ENCODE peak calls at places on chromosomes 6 and 20, in seven cellular contexts. O, A, X, E, D, L and S are unnamed samples.
A peak's percentile ranks its signal among the peaks of the same experiment; 100 is the strongest.

GRCh38 chr6:11388983-11389944 is 148.3 kb upstream of the TMEM170B start:
- DNase-seq in O (no peak), A (no peak), X (no peak), E (no peak), D (no peak), L (no peak), S (no peak)

GRCh38 chr20:34618676-34619075 is 58.2 kb downstream of the PIGU start:
- DNase-seq in O (no peak), A (no peak), X (no peak), E (no peak), D (no peak), L (no peak), S (no peak)

GRCh38 chr6:4819706-4820283 is 43.6 kb downstream of the CDYL start:
- DNase-seq in O (no peak), A (no peak), X (no peak), E (no peak), D (no peak), L (no peak), S (no peak)

GRCh38 chr6:4256969-4257368 is 121.6 kb upstream of the ECI2 start:
- DNase-seq in O (no peak), A (no peak), X (no peak), E (no peak), D (no peak), L (no peak), S (no peak)

GRCh38 chr6:41901882-41902519 is 6.8 kb upstream of the USP49 start:
- DNase-seq in O (peak; percentile 49), A (peak; percentile 10), X (peak; percentile 71), E (no peak), D (no peak), L (no peak), S (peak; percentile 56)

GRCh38 chr6:165799736-165800135 is 136.7 kb upstream of the PDE10A start:
- DNase-seq in O (no peak), A (peak; percentile 67), X (no peak), E (no peak), D (no peak), L (no peak), S (no peak)

GRCh38 chr20:8073024-8073832 is 53.7 kb upstream of the TMX4 start:
- DNase-seq in O (peak; percentile 16), A (no peak), X (peak; percentile 31), E (no peak), D (no peak), L (no peak), S (no peak)

GRCh38 chr6:110527516-110527915 is 51.1 kb upstream of the SLC22A16 start:
- DNase-seq in O (no peak), A (no peak), X (no peak), E (no peak), D (no peak), L (no peak), S (no peak)

GRCh38 chr6:11373208-11373607 is 140.7 kb upstream of the NEDD9 start:
- DNase-seq in O (no peak), A (no peak), X (no peak), E (no peak), D (no peak), L (no peak), S (no peak)

GRCh38 chr6:33813246-33813904 is 9.6 kb upstream of the MLN start:
- DNase-seq in O (no peak), A (no peak), X (no peak), E (no peak), D (no peak), L (no peak), S (no peak)

GRCh38 chr20:34083137-34083536 is 28.9 kb downstream of the EIF2S2 start:
- DNase-seq in O (peak; percentile 76), A (peak; percentile 84), X (no peak), E (peak; percentile 90), D (peak; percentile 44), L (no peak), S (no peak)

GRCh38 chr6:54515013-54515412 is 206.8 kb downstream of the TINAG start:
- DNase-seq in O (peak; percentile 69), A (no peak), X (no peak), E (no peak), D (no peak), L (no peak), S (no peak)

GRCh38 chr20:32877507-32877906 is 18.8 kb downstream of the EFCAB8 start:
- DNase-seq in O (no peak), A (no peak), X (no peak), E (no peak), D (no peak), L (no peak), S (no peak)

GRCh38 chr6:128519132-128519930 is 1.1 kb downstream of the PTPRK start:
- DNase-seq in O (peak; percentile 57), A (peak; percentile 45), X (no peak), E (peak; percentile 78), D (peak; percentile 58), L (peak; percentile 74), S (peak; percentile 2)

GRCh38 chr6:166931426-166931970 is 24.9 kb downstream of the RNASET2 start:
- DNase-seq in O (no peak), A (no peak), X (no peak), E (no peak), D (no peak), L (no peak), S (no peak)

GRCh38 chr6:100913400-100914276 is 32.5 kb upstream of the ASCC3 start:
- DNase-seq in O (no peak), A (no peak), X (no peak), E (no peak), D (no peak), L (no peak), S (no peak)
- H3K4me3 ChIP-seq in O (no peak overlapping the region), A (no peak overlapping the region), X (no peak overlapping the region), E (no peak overlapping the region), D (no peak overlapping the region), L (no peak overlapping the region), S (no peak overlapping the region)

GRCh38 chr6:157814883-157815282 is 8.2 kb upstream of the SNX9 start:
- DNase-seq in O (no peak), A (no peak), X (peak; percentile 71), E (no peak), D (no peak), L (no peak), S (no peak)

GRCh38 chr6:157811476-157812173 is 11.4 kb upstream of the SNX9 start:
- DNase-seq in O (no peak), A (no peak), X (no peak), E (no peak), D (no peak), L (no peak), S (no peak)

GRCh38 chr6:157812425-157813171 is 10.4 kb upstream of the SNX9 start:
- DNase-seq in O (no peak), A (no peak), X (no peak), E (no peak), D (no peak), L (no peak), S (no peak)

GRCh38 chr6:157813191-157813590 is 9.9 kb upstream of the SNX9 start:
- DNase-seq in O (no peak), A (peak; percentile 61), X (no peak), E (no peak), D (peak; percentile 47), L (no peak), S (no peak)

DNA sequence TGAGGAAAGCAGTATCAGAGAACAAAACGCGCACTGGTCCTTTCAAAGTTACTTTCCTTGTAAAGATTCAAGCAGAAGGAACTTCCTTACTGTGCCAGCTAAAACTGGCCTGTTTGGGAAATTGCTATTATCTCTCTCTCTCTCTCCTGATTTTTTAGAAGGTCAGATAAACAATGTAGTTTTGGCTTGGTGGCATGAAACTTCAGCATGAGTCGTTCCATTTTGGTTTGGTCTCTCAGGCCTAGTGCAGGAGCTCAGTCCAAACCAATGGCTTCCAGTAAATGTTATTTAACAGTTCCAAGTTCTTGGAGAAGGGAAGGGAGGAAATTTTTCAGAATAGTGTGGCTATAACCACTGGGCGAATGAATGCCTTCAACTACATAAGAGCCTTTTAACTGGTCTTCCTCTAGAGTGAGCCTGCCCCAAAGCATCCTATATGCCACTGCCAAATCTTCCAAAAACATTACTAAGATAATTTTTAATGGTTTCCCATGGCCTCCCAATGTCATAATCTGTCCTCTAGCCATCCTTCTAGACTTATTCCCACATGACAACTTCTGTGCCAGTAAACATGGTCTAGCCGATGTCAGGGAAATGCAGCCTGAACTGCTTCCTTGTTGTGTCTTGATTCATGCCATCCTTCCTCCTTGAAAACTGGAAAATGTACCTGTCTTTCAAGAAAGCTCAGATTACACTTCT is 9.1 kb upstream of the SNX9 start:
- DNase-seq in O (peak; percentile 51), A (no peak), X (no peak), E (no peak), D (peak; percentile 42), L (no peak), S (no peak)
- H3K27ac ChIP-seq in O (peak overlapping the region; percentile 46), A (peak overlapping the region; percentile 57), X (no peak overlapping the region), E (peak overlapping the region; percentile 70), D (no peak overlapping the region), L (peak overlapping the region; percentile 21), S (no peak overlapping the region)

DNA sequence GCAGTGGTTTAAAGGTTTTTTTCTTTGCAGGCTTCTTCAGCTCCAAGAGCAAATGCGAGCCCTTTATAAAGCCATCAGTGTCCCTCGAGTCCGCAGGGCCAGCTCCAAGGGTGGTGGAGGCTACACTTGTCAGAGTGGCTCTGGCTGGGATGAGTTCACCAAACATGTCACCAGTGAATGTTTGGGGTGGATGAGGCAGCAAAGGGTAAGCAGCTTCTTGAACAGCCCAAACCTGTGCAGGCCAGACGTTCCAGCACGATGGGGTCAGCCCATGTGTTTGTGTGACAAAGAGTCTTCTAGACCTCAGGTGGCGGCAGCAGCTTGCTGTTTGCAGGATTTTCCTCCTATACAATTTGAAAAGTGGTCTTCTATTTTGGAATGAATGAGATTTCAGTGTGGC is 17.7 kb downstream of the DSP start:
- DNase-seq in O (no peak), A (no peak), X (no peak), E (no peak), D (no peak), L (no peak), S (no peak)
- H3K4me3 ChIP-seq in O (no peak overlapping the region), A (no peak overlapping the region), X (no peak overlapping the region), E (no peak overlapping the region), D (no peak overlapping the region), L (no peak overlapping the region), S (no peak overlapping the region)

DNA sequence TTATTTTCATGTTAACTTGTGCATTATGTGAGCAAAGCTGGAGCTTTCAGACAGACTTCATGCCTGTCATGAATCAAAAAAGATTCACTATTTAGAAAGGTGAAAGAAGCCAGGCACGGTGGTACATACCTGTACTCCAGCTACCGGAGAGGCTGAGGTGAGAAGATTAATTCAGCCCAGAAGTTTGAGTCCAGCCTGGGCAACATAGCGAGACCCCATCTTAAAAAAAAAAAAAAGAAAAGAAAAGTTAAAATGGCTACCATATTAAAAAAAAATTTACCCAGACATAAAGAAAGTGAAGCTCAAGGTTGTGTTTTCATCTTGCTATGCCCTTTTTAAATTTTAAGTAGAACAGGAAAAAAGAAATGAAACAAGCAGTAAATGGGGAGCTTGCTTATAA is 889 bp downstream of the CASS4 start:
- DNase-seq in O (no peak), A (no peak), X (no peak), E (no peak), D (no peak), L (no peak), S (no peak)
- H3K27ac ChIP-seq in O (no peak overlapping the region), A (peak overlapping the region; percentile 54), X (no peak overlapping the region), E (peak overlapping the region; percentile 87), D (no peak overlapping the region), L (peak overlapping the region; percentile 65), S (peak overlapping the region; percentile 69)